ENCODE peak calls at places on chromosomes 13 and 19, in four cellular contexts. R is A172; S is C1 segment of cervical spinal cord; L is stimulated activated CD8-positive, alpha-beta memory T cell treated with anti-CD3 and anti-CD28 coated beads, Interleukin-12 subunit alpha, Interleukin-12 subunit beta, amount 100 ng/mL, for 4 hours. W is an unnamed sample.

GRCh38 chr13:113187263-113187669 is 21.2 kb downstream of the PCID2 start:
- DNase-seq in L (no peak), R (peak), S (peak), W (peak)

GRCh38 chr19:32936065-32936464 is 35.7 kb downstream of the CEP89 start:
- DNase-seq in R (no peak), S (no peak), L (no peak), W (no peak)

GRCh38 chr19:49073514-49074378 is 1.2 kb upstream of the KCNA7 start:
- DNase-seq in R (no peak), S (no peak), L (no peak), W (no peak)

GRCh38 chr13:96297360-96297759 is 207.5 kb downstream of the HS6ST3 start:
- DNase-seq in L (no peak), S (no peak), R (no peak), W (no peak)

GRCh38 chr19:56139847-56140582 is 1.1 kb upstream of the ZNF444 start:
- DNase-seq in L (no peak), S (no peak), R (no peak), W (no peak)

GRCh38 chr19:51749979-51750378 is 1.7 kb downstream of the FPR1 start:
- DNase-seq in S (no peak), R (peak), L (no peak), W (peak)

GRCh38 chr19:43934985-43935708 is at the start of gene ZNF45:
- DNase-seq in L (peak), S (peak), R (peak), W (peak)

GRCh38 chr13:59890064-59890463 is 273.7 kb downstream of the DIAPH3 start:
- DNase-seq in S (no peak), R (no peak), L (no peak), W (peak)

GRCh38 chr13:27395007-27395510 is 29.4 kb upstream of the GTF3A start:
- DNase-seq in R (no peak), L (no peak), S (no peak), W (no peak)

GRCh38 chr19:1854542-1855039 is 6.3 kb upstream of the REXO1 start:
- DNase-seq in L (no peak), S (no peak), R (no peak), W (peak)

GRCh38 chr13:48151766-48152165 is 56.9 kb upstream of the MED4 start:
- DNase-seq in L (no peak), S (no peak), R (peak), W (no peak)

GRCh38 chr13:57633141-57633949 is 1.8 kb downstream of the PCDH17 start:
- DNase-seq in R (no peak), L (no peak), S (peak), W (no peak)

GRCh38 chr19:12603714-12604113 is 6.9 kb downstream of the ZNF490 start:
- DNase-seq in L (no peak), S (no peak), R (peak), W (peak)

GRCh38 chr13:98582947-98583346 is 6.0 kb upstream of the STK24 start:
- DNase-seq in L (no peak), S (no peak), R (no peak), W (no peak)

GRCh38 chr19:48900477-48901452 is 653 bp downstream of the NUCB1 start:
- DNase-seq in R (no peak), L (no peak), S (no peak), W (peak)

GRCh38 chr19:55220525-55220924 is 8.0 kb downstream of the TMEM86B start:
- DNase-seq in R (peak), S (no peak), L (no peak), W (no peak)

GRCh38 chr13:85603735-85604134 is 195.5 kb downstream of the SLITRK6 start:
- DNase-seq in R (no peak), L (no peak), S (no peak), W (no peak)

GRCh38 chr19:1169921-1170885 is 3.9 kb downstream of the SBNO2 start:
- DNase-seq in L (no peak), S (no peak), R (peak), W (peak)